ENCODE peak calls at places on chromosome 3, in seven cellular contexts. One of them, this sample, is unnamed.

GRCh38 chr3:37863949-37864822 is 2.5 kb downstream of the CTDSPL start:
- DNase-seq in NCI-H510A treated with DMSO at 0.1 percent for 48 hours: peak; percentile 25
- DNase-seq in head of caudate nucleus: peak; percentile 62
- DNase-seq in SJSA1: no peak
- DNase-seq in stimulated activated naive CD8-positive, alpha-beta T cell treated with anti-CD3 and anti-CD28 coated beads, Interleukin-15, amount 100 ng/mL, for 72 hours: no peak
- DNase-seq in T-cell: no peak
- DNase-seq in breast epithelium: no peak
- DNase-seq in this sample: no peak

GRCh38 chr3:190435618-190436017 is 14.1 kb downstream of the TMEM207 start:
- DNase-seq in NCI-H510A treated with DMSO at 0.1 percent for 48 hours: no peak
- DNase-seq in head of caudate nucleus: no peak
- DNase-seq in SJSA1: no peak
- DNase-seq in stimulated activated naive CD8-positive, alpha-beta T cell treated with anti-CD3 and anti-CD28 coated beads, Interleukin-15, amount 100 ng/mL, for 72 hours: no peak
- DNase-seq in T-cell: no peak
- DNase-seq in breast epithelium: no peak
- DNase-seq in this sample: no peak

GRCh38 chr3:150265305-150265704 is 142.8 kb upstream of the TSC22D2 start:
- DNase-seq in NCI-H510A treated with DMSO at 0.1 percent for 48 hours: no peak
- DNase-seq in head of caudate nucleus: no peak
- DNase-seq in SJSA1: no peak
- DNase-seq in stimulated activated naive CD8-positive, alpha-beta T cell treated with anti-CD3 and anti-CD28 coated beads, Interleukin-15, amount 100 ng/mL, for 72 hours: no peak
- DNase-seq in T-cell: no peak
- DNase-seq in breast epithelium: no peak
- DNase-seq in this sample: no peak

GRCh38 chr3:160665784-160666526 is 11.0 kb upstream of the ARL14 start:
- DNase-seq in NCI-H510A treated with DMSO at 0.1 percent for 48 hours: no peak
- DNase-seq in head of caudate nucleus: no peak
- DNase-seq in SJSA1: no peak
- DNase-seq in stimulated activated naive CD8-positive, alpha-beta T cell treated with anti-CD3 and anti-CD28 coated beads, Interleukin-15, amount 100 ng/mL, for 72 hours: no peak
- DNase-seq in T-cell: no peak
- DNase-seq in breast epithelium: no peak
- DNase-seq in this sample: no peak

GRCh38 chr3:14522129-14522691 is 17.9 kb downstream of the GRIP2 start:
- DNase-seq in NCI-H510A treated with DMSO at 0.1 percent for 48 hours: no peak
- DNase-seq in head of caudate nucleus: no peak
- DNase-seq in SJSA1: no peak
- DNase-seq in stimulated activated naive CD8-positive, alpha-beta T cell treated with anti-CD3 and anti-CD28 coated beads, Interleukin-15, amount 100 ng/mL, for 72 hours: no peak
- DNase-seq in T-cell: no peak
- DNase-seq in breast epithelium: peak; percentile 45
- DNase-seq in this sample: peak; percentile 60

GRCh38 chr3:15512173-15512572 is 9.3 kb downstream of the COLQ start:
- DNase-seq in NCI-H510A treated with DMSO at 0.1 percent for 48 hours: peak; percentile 66
- DNase-seq in head of caudate nucleus: peak; percentile 33
- DNase-seq in SJSA1: no peak
- DNase-seq in stimulated activated naive CD8-positive, alpha-beta T cell treated with anti-CD3 and anti-CD28 coated beads, Interleukin-15, amount 100 ng/mL, for 72 hours: no peak
- DNase-seq in T-cell: no peak
- DNase-seq in breast epithelium: no peak
- DNase-seq in this sample: peak; percentile 68

GRCh38 chr3:16150285-16150684 is 24.2 kb upstream of the GALNT15 start:
- DNase-seq in NCI-H510A treated with DMSO at 0.1 percent for 48 hours: no peak
- DNase-seq in head of caudate nucleus: no peak
- DNase-seq in SJSA1: no peak
- DNase-seq in stimulated activated naive CD8-positive, alpha-beta T cell treated with anti-CD3 and anti-CD28 coated beads, Interleukin-15, amount 100 ng/mL, for 72 hours: no peak
- DNase-seq in T-cell: no peak
- DNase-seq in breast epithelium: no peak
- DNase-seq in this sample: no peak

GRCh38 chr3:183822631-183823030 is 2.7 kb downstream of the MAP6D1 start:
- DNase-seq in NCI-H510A treated with DMSO at 0.1 percent for 48 hours: no peak
- DNase-seq in head of caudate nucleus: peak; percentile 77
- DNase-seq in SJSA1: no peak
- DNase-seq in stimulated activated naive CD8-positive, alpha-beta T cell treated with anti-CD3 and anti-CD28 coated beads, Interleukin-15, amount 100 ng/mL, for 72 hours: no peak
- DNase-seq in T-cell: no peak
- DNase-seq in breast epithelium: no peak
- DNase-seq in this sample: no peak

GRCh38 chr3:23728651-23729117 is 77.1 kb upstream of the UBE2E1 start:
- DNase-seq in NCI-H510A treated with DMSO at 0.1 percent for 48 hours: no peak
- DNase-seq in head of caudate nucleus: no peak
- DNase-seq in SJSA1: peak; percentile 70
- DNase-seq in stimulated activated naive CD8-positive, alpha-beta T cell treated with anti-CD3 and anti-CD28 coated beads, Interleukin-15, amount 100 ng/mL, for 72 hours: no peak
- DNase-seq in T-cell: no peak
- DNase-seq in breast epithelium: no peak
- DNase-seq in this sample: no peak

GRCh38 chr3:140251678-140252077 is 316.7 kb downstream of the CLSTN2 start:
- DNase-seq in NCI-H510A treated with DMSO at 0.1 percent for 48 hours: no peak
- DNase-seq in head of caudate nucleus: no peak
- DNase-seq in SJSA1: no peak
- DNase-seq in stimulated activated naive CD8-positive, alpha-beta T cell treated with anti-CD3 and anti-CD28 coated beads, Interleukin-15, amount 100 ng/mL, for 72 hours: no peak
- DNase-seq in T-cell: no peak
- DNase-seq in breast epithelium: no peak
- DNase-seq in this sample: no peak

This sample was measured in left cardiac atrium.